ENCODE peak calls at places on chromosomes 7 and 10, in ten cellular contexts. V, L, E, Y, M, T, W, Z, S and K are unnamed samples.

GRCh38 chr10:24552346-24553016 is 171.2 kb downstream of the ARHGAP21 start:
- DNase-seq in V (peak), L (no peak), E (no peak), Y (no peak), M (peak), T (peak), W (peak), Z (peak), S (no peak), K (no peak)

GRCh38 chr7:137482466-137482865 is 138.9 kb upstream of the PTN start:
- DNase-seq in V (no peak), L (no peak), E (no peak), Y (no peak), M (no peak), T (no peak), W (no peak), Z (no peak), S (no peak), K (no peak)

GRCh38 chr7:130281227-130281626 is 11.7 kb upstream of the CPA4 start:
- DNase-seq in V (no peak), L (no peak), E (no peak), Y (no peak), M (no peak), T (no peak), W (peak), Z (no peak), S (no peak), K (no peak)

GRCh38 chr7:66500087-66500486 is 128.6 kb upstream of the KCTD7 start:
- DNase-seq in V (no peak), L (no peak), E (peak), Y (no peak), M (peak), T (no peak), W (no peak), Z (peak), S (no peak), K (peak)

GRCh38 chr7:50711271-50712175 is 71.2 kb downstream of the GRB10 start:
- DNase-seq in V (no peak), L (no peak), E (no peak), Y (no peak), M (no peak), T (no peak), W (peak), Z (no peak), S (no peak), K (no peak)

GRCh38 chr10:5975641-5976473 is 1.5 kb downstream of the IL15RA start:
- DNase-seq in V (no peak), L (no peak), E (no peak), Y (no peak), M (no peak), T (peak), W (peak), Z (peak), S (no peak), K (peak)

GRCh38 chr7:52088008-52088787 is 771.6 kb upstream of the COBL start:
- DNase-seq in V (peak), L (no peak), E (no peak), Y (no peak), M (no peak), T (no peak), W (no peak), Z (no peak), S (peak), K (no peak)

GRCh38 chr7:143882020-143882610 is 19.9 kb downstream of the TCAF1 start:
- DNase-seq in V (peak), L (peak), E (no peak), Y (peak), M (no peak), T (no peak), W (peak), Z (no peak), S (peak), K (no peak)

GRCh38 chr7:55046582-55047347 is 27.9 kb downstream of the EGFR start:
- DNase-seq in V (no peak), L (no peak), E (no peak), Y (no peak), M (no peak), T (no peak), W (no peak), Z (no peak), S (no peak), K (no peak)

GRCh38 chr10:69272620-69273019 is 5.7 kb upstream of the HK1 start:
- DNase-seq in V (no peak), L (no peak), E (no peak), Y (no peak), M (no peak), T (no peak), W (no peak), Z (no peak), S (no peak), K (no peak)

GRCh38 chr10:104333037-104333727 is 5.1 kb downstream of the ITPRIP start:
- DNase-seq in V (peak), L (no peak), E (no peak), Y (no peak), M (no peak), T (no peak), W (no peak), Z (no peak), S (no peak), K (no peak)

GRCh38 chr7:4164556-4164955 is 517.5 kb upstream of the FOXK1 start:
- DNase-seq in V (peak), L (no peak), E (no peak), Y (no peak), M (peak), T (no peak), W (no peak), Z (no peak), S (no peak), K (no peak)

GRCh38 chr7:81339946-81340345 is 421.1 kb upstream of the SEMA3C start:
- DNase-seq in V (no peak), L (no peak), E (no peak), Y (no peak), M (no peak), T (no peak), W (peak), Z (no peak), S (no peak), K (no peak)

GRCh38 chr7:47763063-47763974 is 181.4 kb upstream of the TNS3 start:
- DNase-seq in V (no peak), L (no peak), E (no peak), Y (no peak), M (no peak), T (no peak), W (peak), Z (no peak), S (no peak), K (no peak)

GRCh38 chr7:66307591-66308215 is 102.6 kb downstream of the TPST1 start:
- DNase-seq in V (no peak), L (no peak), E (no peak), Y (no peak), M (no peak), T (no peak), W (no peak), Z (no peak), S (no peak), K (no peak)

GRCh38 chr7:41097501-41097900 is 605.4 kb downstream of the INHBA start:
- DNase-seq in V (no peak), L (no peak), E (no peak), Y (no peak), M (no peak), T (no peak), W (peak), Z (no peak), S (no peak), K (no peak)

GRCh38 chr10:128062331-128062730 is 63.9 kb downstream of the MKI67 start:
- DNase-seq in V (peak), L (peak), E (no peak), Y (no peak), M (no peak), T (no peak), W (no peak), Z (no peak), S (no peak), K (no peak)

GRCh38 chr7:83599131-83599530 is 49.8 kb downstream of the SEMA3E start:
- DNase-seq in V (no peak), L (no peak), E (no peak), Y (no peak), M (peak), T (no peak), W (no peak), Z (no peak), S (no peak), K (no peak)

GRCh38 chr10:13945760-13946460 is 359.1 kb downstream of the PRPF18 start:
- DNase-seq in V (no peak), L (no peak), E (no peak), Y (no peak), M (no peak), T (no peak), W (no peak), Z (no peak), S (no peak), K (no peak)

GRCh38 chr7:105376901-105377533 is 11.7 kb downstream of the SRPK2 start:
- DNase-seq in V (peak), L (no peak), E (no peak), Y (no peak), M (no peak), T (no peak), W (no peak), Z (no peak), S (no peak), K (peak)